ENCODE peak calls at places on chromosomes 16 and 17, in ten cellular contexts. A, J, L, G, U, V, F, O, W and K are unnamed samples.

GRCh38 chr17:45345246-45345553 is 28.4 kb upstream of the MAP3K14 start:
- DNase-seq in A (no peak), O (no peak), F (no peak), W (no peak), V (no peak), J (no peak), U (peak), G (no peak), L (no peak), K (no peak)

GRCh38 chr17:7015587-7016020 is 3.2 kb downstream of the RNASEK start:
- DNase-seq in V (no peak), A (peak), O (no peak), G (no peak), L (no peak), J (peak), U (no peak), F (no peak), W (no peak), K (peak)

GRCh38 chr17:39662551-39663339 is 2.4 kb upstream of the TCAP start:
- DNase-seq in O (no peak), G (no peak), U (no peak), L (no peak), W (no peak), V (no peak), F (no peak), J (no peak), A (no peak), K (no peak)

GRCh38 chr17:44902135-44902760 is 3.0 kb upstream of the EFTUD2 start:
- DNase-seq in L (no peak), A (no peak), F (no peak), W (no peak), O (no peak), U (no peak), G (no peak), J (no peak), V (no peak), K (no peak)

GRCh38 chr17:66752411-66752810 is 82.5 kb upstream of the CACNG5 start:
- DNase-seq in L (no peak), G (no peak), U (no peak), F (no peak), J (no peak), A (no peak), V (no peak), W (no peak), O (no peak), K (no peak)

GRCh38 chr16:30927789-30928378 is 4.5 kb downstream of the FBXL19 start:
- DNase-seq in F (peak), W (no peak), U (peak), A (peak), O (no peak), L (no peak), V (peak), G (no peak), J (peak), K (peak)

GRCh38 chr16:58235663-58236062 is 37.8 kb upstream of the CSNK2A2 start:
- DNase-seq in O (no peak), J (no peak), G (no peak), F (no peak), U (no peak), L (no peak), V (no peak), W (no peak), A (no peak), K (no peak)

GRCh38 chr16:3439637-3440036 is 3.7 kb downstream of the ZNF597 start:
- DNase-seq in U (no peak), G (no peak), J (no peak), F (no peak), W (no peak), A (no peak), O (no peak), V (no peak), L (no peak), K (no peak)

GRCh38 chr17:8494506-8495111 is 58.9 kb downstream of the NDEL1 start:
- DNase-seq in J (no peak), G (no peak), V (no peak), O (no peak), A (no peak), F (no peak), L (no peak), U (peak), W (no peak), K (no peak)

GRCh38 chr16:84312783-84313382 is 18.2 kb downstream of the WFDC1 start:
- DNase-seq in L (no peak), G (no peak), W (no peak), U (peak), V (no peak), O (no peak), A (peak), J (no peak), F (no peak), K (no peak)

GRCh38 chr16:17951273-17951845 is 385.2 kb downstream of the NPIPA8 start:
- DNase-seq in W (no peak), V (peak), F (no peak), A (no peak), O (no peak), U (no peak), L (no peak), G (no peak), J (peak), K (no peak)

GRCh38 chr17:35214192-35214591 is 20.0 kb upstream of the SLC35G3 start:
- DNase-seq in V (no peak), F (no peak), J (no peak), W (peak), U (no peak), O (no peak), L (no peak), G (no peak), A (no peak), K (no peak)

GRCh38 chr17:4090898-4091297 is 51.9 kb downstream of the ZZEF1 start:
- DNase-seq in G (no peak), A (no peak), U (no peak), V (peak), O (no peak), W (no peak), J (peak), L (no peak), F (no peak), K (no peak)